ENCODE peak calls at places on chromosomes 5 and 9, in seven cellular contexts. R is psoas muscle, K is tibial artery, Q is kidney, S is aorta, V is uterus, I is cardiac muscle cell. D is an unnamed sample.

GRCh38 chr9:108535526-108535925 is 320.3 kb downstream of the ACTL7B start:
- DNase-seq in V (no peak), I (no peak), K (no peak), Q (no peak), S (no peak), R (no peak), D (no peak)

GRCh38 chr5:67802766-67803165 is 412.8 kb upstream of the PIK3R1 start:
- DNase-seq in K (no peak), V (no peak), S (no peak), I (no peak), Q (no peak), R (no peak), D (no peak)

GRCh38 chr5:16454686-16455085 is 10.9 kb downstream of the ZNF622 start:
- DNase-seq in V (no peak), Q (no peak), R (no peak), I (no peak), S (no peak), K (no peak), D (no peak)

GRCh38 chr9:36665387-36665786 is 92.7 kb downstream of the MELK start:
- DNase-seq in S (no peak), V (no peak), K (no peak), Q (no peak), R (no peak), I (peak; percentile 2), D (no peak)

GRCh38 chr5:15388856-15389255 is 111.1 kb upstream of the FBXL7 start:
- DNase-seq in R (no peak), K (no peak), Q (no peak), I (no peak), S (no peak), V (no peak), D (no peak)

GRCh38 chr9:33249087-33249657 is 9.2 kb downstream of the SPINK4 start:
- DNase-seq in S (no peak), I (no peak), V (no peak), Q (no peak), K (no peak), R (no peak), D (no peak)

GRCh38 chr5:153893809-153894208 is 144.9 kb downstream of the FAM114A2 start:
- DNase-seq in S (no peak), K (no peak), Q (no peak), R (no peak), V (no peak), I (no peak), D (no peak)

GRCh38 chr5:52262844-52263243 is 524.9 kb upstream of the ITGA1 start:
- DNase-seq in V (no peak), S (no peak), K (no peak), Q (no peak), I (no peak), R (no peak), D (no peak)

GRCh38 chr5:163473613-163474243 is 13.3 kb downstream of the HMMR start:
- DNase-seq in V (no peak), I (peak; percentile 25), K (no peak), Q (no peak), R (no peak), S (no peak), D (no peak)

GRCh38 chr9:87771251-87772006 is 45.5 kb downstream of the CTSL start:
- DNase-seq in R (no peak), Q (peak; percentile 76), S (no peak), I (no peak), K (no peak), V (no peak), D (peak; percentile 67)

GRCh38 chr5:43773032-43773830 is 170.3 kb downstream of the NNT start:
- DNase-seq in I (peak; percentile 87), Q (no peak), V (no peak), R (no peak), K (no peak), S (no peak), D (no peak)

GRCh38 chr9:123825337-123825736 is 104.6 kb downstream of the DENND1A start:
- DNase-seq in V (no peak), K (no peak), R (no peak), Q (no peak), S (no peak), I (peak; percentile 25), D (no peak)

GRCh38 chr5:109844148-109844547 is 154.4 kb downstream of the MAN2A1 start:
- DNase-seq in K (no peak), S (no peak), I (peak; percentile 14), V (no peak), Q (no peak), R (no peak), D (no peak)

GRCh38 chr9:5762421-5762820 is 70.5 kb downstream of the ERMP1 start:
- DNase-seq in V (no peak), S (no peak), I (no peak), K (no peak), Q (no peak), R (no peak), D (no peak)

GRCh38 chr5:157750320-157750719 is 6.8 kb downstream of the LSM11 start:
- DNase-seq in S (no peak), V (peak; percentile 53), R (no peak), Q (no peak), I (peak; percentile 26), K (no peak), D (no peak)

GRCh38 chr9:19201899-19202891 is 28.3 kb upstream of the DENND4C start:
- DNase-seq in R (no peak), K (no peak), S (no peak), V (peak; percentile 78), Q (no peak), I (peak; percentile 36), D (no peak)

GRCh38 chr5:113178073-113178779 is 201.6 kb downstream of the DCP2 start:
- DNase-seq in K (no peak), V (no peak), I (no peak), Q (no peak), S (no peak), R (no peak), D (no peak)

GRCh38 chr9:125888220-125888619 is 141.0 kb downstream of the PBX3 start:
- DNase-seq in K (no peak), Q (no peak), V (no peak), I (peak; percentile 21), S (no peak), R (no peak), D (no peak)

GRCh38 chr9:87868635-87869034 is 14.0 kb upstream of the SPATA31E1 start:
- DNase-seq in I (no peak), V (no peak), R (no peak), S (no peak), Q (no peak), K (no peak), D (no peak)

GRCh38 chr5:150490754-150491153 is 17.2 kb upstream of the NDST1 start:
- DNase-seq in R (no peak), Q (no peak), V (no peak), S (no peak), I (no peak), K (no peak), D (no peak)

GRCh38 chr9:134339183-134339806 is 13.0 kb downstream of the RXRA start:
- DNase-seq in K (no peak), I (peak; percentile 42), V (no peak), Q (no peak), R (no peak), S (no peak), D (no peak)

GRCh38 chr9:109250311-109250741 is 70.5 kb downstream of the EPB41L4B start:
- DNase-seq in R (no peak), K (no peak), I (no peak), V (no peak), S (no peak), Q (no peak), D (no peak)

GRCh38 chr9:85112376-85112775 is 442.8 kb downstream of the NTRK2 start:
- DNase-seq in R (no peak), S (no peak), Q (no peak), V (no peak), I (no peak), K (no peak), D (no peak)

GRCh38 chr9:36118706-36119105 is 17.8 kb upstream of the GLIPR2 start:
- DNase-seq in K (no peak), R (no peak), S (no peak), I (no peak), Q (no peak), V (no peak), D (no peak)

GRCh38 chr5:178536541-178537466 is 53.4 kb downstream of the COL23A1 start:
- DNase-seq in I (no peak), Q (peak; percentile 37), V (no peak), S (no peak), K (no peak), R (peak; percentile 49), D (no peak)
- H3K9me3 ChIP-seq in I (no peaks in the 10 kb centered on the region), Q (no peaks in the 10 kb centered on the region), V (no peaks in the 10 kb centered on the region), S (no peaks in the 10 kb centered on the region), K (no peaks in the 10 kb centered on the region), R (no peaks in the 10 kb centered on the region), D (no peaks in the 10 kb centered on the region)

DNA sequence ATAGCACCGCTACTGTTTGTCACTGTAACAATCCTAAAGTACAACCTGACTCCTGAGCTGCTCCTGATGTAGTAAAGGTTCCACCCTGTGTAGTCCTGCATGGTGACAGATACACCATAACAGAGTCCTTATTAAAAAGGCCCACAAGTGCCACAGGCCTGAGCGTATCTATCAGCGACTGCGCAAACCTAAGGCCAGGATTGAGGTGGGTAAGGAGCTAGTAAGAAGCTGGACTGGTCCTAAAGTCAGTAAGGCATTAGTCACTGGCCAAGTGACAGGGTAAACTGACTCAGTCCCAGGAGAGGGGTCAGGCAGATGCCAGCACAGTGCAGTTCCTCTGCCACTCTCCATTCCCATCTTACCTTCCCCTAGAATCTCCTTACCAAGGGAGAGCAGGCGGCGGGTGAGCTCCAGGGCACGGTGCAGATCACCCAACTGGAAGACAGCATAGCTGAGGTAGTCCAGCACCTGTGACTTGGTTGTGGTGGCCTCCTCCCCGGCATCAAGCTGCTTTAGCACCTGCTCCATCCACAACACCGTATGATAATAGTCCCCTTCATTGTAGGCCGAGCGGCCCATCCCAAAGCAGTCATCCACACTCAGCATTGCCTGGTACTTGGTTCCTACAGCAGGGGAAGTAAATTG is 17.6 kb downstream of the P4HA2 start:
- DNase-seq in Q (no peak), R (no peak), S (no peak), I (no peak), K (no peak), V (no peak), D (no peak)
- H3K27ac ChIP-seq in Q (no peak overlapping the region), R (no peak overlapping the region), S (no peak overlapping the region), I (no peak overlapping the region), K (no peak overlapping the region), V (no peak overlapping the region), D (no peak overlapping the region)

GRCh38 chr9:1077616-1078015 is 27.5 kb downstream of the DMRT2 start:
- DNase-seq in K (no peak), Q (no peak), I (no peak), R (no peak), V (no peak), S (no peak), D (no peak)
- H3K9me3 ChIP-seq in K (no peaks in the 10 kb centered on the region), Q (no peaks in the 10 kb centered on the region), I (no peaks in the 10 kb centered on the region), R (no peaks in the 10 kb centered on the region), V (no peaks in the 10 kb centered on the region), S (no peaks in the 10 kb centered on the region), D (no peaks in the 10 kb centered on the region)

DNA sequence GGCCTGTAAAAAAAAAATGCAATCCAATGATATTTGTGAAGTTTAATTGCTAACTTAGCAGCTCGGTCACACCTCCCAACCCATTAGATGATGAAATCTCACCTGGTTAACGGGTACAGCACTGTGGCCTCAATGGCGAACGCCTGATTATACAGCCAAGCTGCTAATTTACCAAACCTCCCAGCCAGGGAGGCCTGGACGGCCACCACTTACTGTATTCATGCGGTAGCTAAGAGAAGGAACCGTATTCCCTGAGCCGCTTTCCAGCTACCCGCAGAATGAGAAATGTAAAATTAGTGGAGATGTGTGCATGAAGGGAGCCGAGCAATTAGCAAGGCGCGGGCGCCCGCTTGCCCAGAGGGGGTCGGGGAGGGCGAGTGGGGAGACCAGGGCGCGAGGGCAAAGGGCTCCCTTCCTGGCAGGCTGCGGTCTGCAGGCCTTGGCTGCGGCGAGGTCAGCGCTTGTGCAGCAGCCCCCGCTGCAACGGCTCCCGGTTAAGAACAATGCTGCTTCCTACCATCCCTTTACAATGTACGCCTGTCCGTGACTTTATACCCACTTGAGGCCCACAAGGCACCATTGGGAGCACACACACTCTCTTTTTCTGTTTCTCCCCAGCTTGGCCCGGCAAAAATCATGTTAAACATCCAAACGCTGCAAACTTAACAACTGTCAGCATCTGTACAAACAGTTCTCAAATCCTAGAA is 70.4 kb upstream of the TBCA start:
- DNase-seq in R (no peak), S (no peak), I (no peak), V (no peak), K (no peak), Q (no peak), D (peak; percentile 75)
- H3K27ac ChIP-seq in R (no peak overlapping the region), S (no peak overlapping the region), I (no peak overlapping the region), V (no peak overlapping the region), K (no peak overlapping the region), Q (no peak overlapping the region), D (no peak overlapping the region)

D was measured in left lung.